ENCODE peak calls at places on chromosomes 1 and 21, in six cellular contexts. U is stomach, C is RWPE2, V is uterus, I is endothelial cell of umbilical vein, P is heart left ventricle. L is an unnamed sample.

GRCh38 chr1:211829343-211830054 is 1.1 kb downstream of the LPGAT1 start:
- DNase-seq in I (no peak), P (peak), U (no peak), V (peak), C (no peak), L (no peak)

GRCh38 chr21:41012425-41012824 is 155.5 kb upstream of the BACE2 start:
- DNase-seq in U (no peak), C (no peak), I (no peak), V (no peak), P (no peak), L (no peak)

GRCh38 chr21:44970766-44971671 is 31.2 kb downstream of the SLX9 start:
- DNase-seq in I (no peak), P (no peak), U (no peak), V (no peak), C (no peak), L (no peak)

GRCh38 chr1:147636314-147636713 is 34.0 kb downstream of the ACP6 start:
- DNase-seq in U (no peak), V (no peak), I (no peak), P (no peak), C (no peak), L (no peak)

GRCh38 chr1:227739636-227740035 is 4.4 kb downstream of the SNAP47 start:
- DNase-seq in I (no peak), C (no peak), P (no peak), U (no peak), V (no peak), L (no peak)

GRCh38 chr1:70542040-70542439 is 131.0 kb downstream of the CTH start:
- DNase-seq in C (no peak), I (no peak), V (no peak), U (no peak), P (no peak), L (no peak)

GRCh38 chr1:147747966-147748365 is 12.4 kb downstream of the GJA5 start:
- DNase-seq in I (no peak), U (no peak), P (no peak), C (no peak), V (no peak), L (no peak)

GRCh38 chr1:150473659-150474058 is 13.6 kb upstream of the TARS2 start:
- DNase-seq in P (peak), C (no peak), I (no peak), V (peak), U (no peak), L (no peak)

GRCh38 chr1:183061194-183061593 is 38.0 kb downstream of the LAMC1 start:
- DNase-seq in C (no peak), I (no peak), V (no peak), P (no peak), U (no peak), L (no peak)

GRCh38 chr1:182687361-182687760 is 3.0 kb upstream of the RGS8 start:
- DNase-seq in I (no peak), P (no peak), U (no peak), V (no peak), C (no peak), L (no peak)

GRCh38 chr1:219113261-219113660 is 60.4 kb upstream of the LYPLAL1 start:
- DNase-seq in P (no peak), V (no peak), C (no peak), I (no peak), U (no peak), L (no peak)

GRCh38 chr21:17610862-17611261 is 1.8 kb downstream of the BTG3 start:
- DNase-seq in V (no peak), U (peak), I (no peak), P (no peak), C (no peak), L (peak)

GRCh38 chr21:31491617-31492016 is 147.6 kb upstream of the TIAM1 start:
- DNase-seq in P (no peak), C (no peak), V (no peak), U (no peak), I (no peak), L (no peak)

GRCh38 chr21:33189845-33190244 is 39.9 kb upstream of the IFNAR2 start:
- DNase-seq in V (no peak), I (no peak), P (no peak), C (no peak), U (no peak), L (no peak)

GRCh38 chr1:20266642-20267041 is 24.0 kb upstream of the VWA5B1 start:
- DNase-seq in C (no peak), P (no peak), U (no peak), I (no peak), V (no peak), L (no peak)

GRCh38 chr1:7326366-7326765 is 444.7 kb upstream of the VAMP3 start:
- DNase-seq in U (no peak), V (no peak), C (no peak), P (no peak), I (no peak), L (no peak)

GRCh38 chr21:18832950-18833349 is 429.4 kb upstream of the TMPRSS15 start:
- DNase-seq in C (no peak), I (peak), U (no peak), P (no peak), V (no peak), L (no peak)

GRCh38 chr1:230317823-230318819 is 108.0 kb downstream of the PGBD5 start:
- DNase-seq in P (no peak), V (no peak), U (peak), C (no peak), I (no peak), L (no peak)

GRCh38 chr1:63960326-63960725 is 186.5 kb downstream of the ROR1 start:
- DNase-seq in P (no peak), I (no peak), C (no peak), V (no peak), U (no peak), L (no peak)

GRCh38 chr1:206445116-206445515 is 25.2 kb upstream of the IKBKE start:
- DNase-seq in V (peak), C (no peak), I (peak), U (no peak), P (peak), L (no peak)

GRCh38 chr1:17684810-17685209 is 70.3 kb upstream of the ACTL8 start:
- DNase-seq in P (no peak), C (no peak), U (no peak), V (no peak), I (no peak), L (no peak)

GRCh38 chr1:21022279-21023040 is 154.2 kb downstream of the EIF4G3 start:
- DNase-seq in V (peak), C (no peak), P (peak), U (peak), I (peak), L (peak)

DNA sequence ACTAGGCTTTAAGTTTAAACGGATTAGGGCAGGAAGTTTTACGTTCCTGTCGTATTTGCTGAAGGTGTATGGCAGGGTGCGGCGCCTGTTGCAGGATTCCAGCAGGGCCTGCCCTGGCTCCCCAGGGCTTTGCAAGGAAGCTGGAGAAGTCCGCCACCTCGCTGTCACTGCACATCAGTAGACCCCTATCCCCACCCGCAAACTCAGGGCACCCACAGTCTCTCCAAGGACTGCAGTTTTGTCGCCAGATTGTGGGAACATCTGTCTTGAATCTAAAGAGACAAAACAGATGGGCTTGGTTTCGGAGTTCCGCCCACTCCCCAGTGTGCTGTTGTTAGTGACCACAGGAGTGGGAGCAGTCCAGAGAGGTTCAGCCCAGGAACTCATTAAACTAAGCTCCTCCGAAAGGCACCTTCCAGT is 110.9 kb downstream of the CDC7 start:
- DNase-seq in I (no peak), P (no peak), C (no peak), V (no peak), U (no peak), L (no peak)
- TF ChIP-seq CTCF in I (no peak), P (no peak), C (no peak), V (no peak), U (no peak), L (no peak)

DNA sequence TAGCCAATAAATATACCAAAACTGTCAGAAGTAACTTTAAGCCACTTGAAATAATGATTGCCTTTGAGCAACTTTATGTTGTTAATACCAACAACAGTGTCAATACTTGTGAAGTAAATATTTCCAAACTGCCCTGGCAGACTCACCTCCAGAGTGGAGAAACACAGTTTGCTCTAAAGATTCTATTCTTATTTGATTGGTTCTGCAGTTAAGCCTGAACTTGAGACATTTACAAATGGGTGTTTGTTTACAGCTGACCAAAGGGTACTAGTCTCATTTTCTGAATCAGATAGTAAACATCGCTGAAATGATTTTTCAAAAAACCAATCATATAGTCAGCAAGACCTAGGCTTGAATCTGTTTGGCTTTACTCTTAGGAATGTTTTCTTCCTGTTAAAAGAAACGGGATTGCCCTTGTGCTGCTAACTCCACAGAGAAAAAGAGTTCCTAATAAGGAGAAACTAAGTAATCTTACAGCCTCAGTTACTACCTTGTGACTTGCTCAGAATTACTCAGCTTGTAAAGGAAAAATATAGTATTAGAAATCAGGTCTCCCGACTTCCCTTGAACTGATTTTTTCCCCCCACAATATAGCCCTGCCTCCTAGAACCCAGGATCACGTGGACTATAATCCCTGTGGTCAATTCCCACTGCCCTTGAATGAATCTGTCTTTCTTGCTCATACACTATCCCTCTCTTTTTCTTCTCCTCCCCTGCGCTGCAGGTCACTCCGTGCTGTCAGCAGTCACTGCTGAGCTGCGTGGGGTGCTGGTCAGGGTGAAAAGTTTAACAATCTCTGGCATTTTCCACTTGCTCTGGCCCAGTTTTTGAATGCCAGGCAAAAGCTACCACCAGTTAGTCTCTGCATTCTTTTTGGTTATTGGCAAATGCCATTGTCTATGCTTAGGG is 1.6 kb upstream of the MYOC start:
- DNase-seq in C (no peak), I (no peak), U (no peak), P (peak), V (peak), L (no peak)
- H3K4me3 ChIP-seq in C (no peak), I (no peak), U (no peak), P (no peak), V (no peak), L (no peak)

GRCh38 chr1:108561731-108562326 is 1.9 kb downstream of the EEIG2 start:
- DNase-seq in U (peak), P (peak), I (peak), V (peak), C (peak), L (peak)
- TF ChIP-seq CTCF in U (no peak), P (peak), I (peak), V (no peak), C (peak), L (peak)

DNA sequence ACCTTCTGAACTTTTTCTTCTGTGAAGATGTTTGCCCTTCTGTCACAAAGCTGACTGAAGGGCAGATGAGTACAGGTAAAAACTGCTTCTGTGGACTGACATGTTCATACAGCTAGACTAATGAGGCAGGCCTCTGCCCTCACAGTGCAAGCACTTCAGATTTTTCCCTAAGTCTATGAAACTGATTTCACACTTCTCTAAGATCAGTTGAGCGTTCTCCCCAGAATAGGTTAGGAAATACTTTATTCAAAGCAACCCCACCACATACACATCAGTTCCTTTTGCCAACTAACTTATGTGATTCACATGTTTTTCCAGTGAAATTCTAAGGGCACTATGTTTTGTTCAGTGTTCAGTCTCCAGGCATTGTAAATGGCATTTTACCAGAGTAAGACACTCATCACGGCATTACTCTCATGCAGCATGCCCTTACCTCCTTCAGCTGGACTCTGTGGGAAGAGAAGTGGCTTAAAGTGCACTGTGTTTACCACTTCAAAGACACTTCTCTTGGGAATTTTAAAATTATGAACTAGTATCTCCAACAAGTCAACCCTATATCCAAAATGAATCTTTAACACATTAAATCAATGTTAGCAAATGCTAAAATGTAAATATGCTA is 5.4 kb upstream of the PSMG1 start:
- DNase-seq in P (no peak), C (no peak), U (no peak), V (no peak), I (no peak), L (no peak)
- H3K4me3 ChIP-seq in P (no peak), C (no peak), U (no peak), V (no peak), I (no peak), L (no peak)

GRCh38 chr1:109733235-109733634 is 7.6 kb downstream of the GSTM3 start:
- DNase-seq in P (no peak), V (no peak), C (no peak), I (no peak), U (no peak), L (no peak)
- TF ChIP-seq CTCF in P (no peak), V (no peak), C (no peak), I (no peak), U (no peak), L (no peak)

GRCh38 chr1:247357781-247358211 is 26.1 kb upstream of the ZNF496 start:
- DNase-seq in P (no peak), I (no peak), C (no peak), V (peak), U (no peak), L (no peak)
- H3K4me3 ChIP-seq in P (no peak), I (no peak), C (no peak), V (no peak), U (no peak), L (no peak)

DNA sequence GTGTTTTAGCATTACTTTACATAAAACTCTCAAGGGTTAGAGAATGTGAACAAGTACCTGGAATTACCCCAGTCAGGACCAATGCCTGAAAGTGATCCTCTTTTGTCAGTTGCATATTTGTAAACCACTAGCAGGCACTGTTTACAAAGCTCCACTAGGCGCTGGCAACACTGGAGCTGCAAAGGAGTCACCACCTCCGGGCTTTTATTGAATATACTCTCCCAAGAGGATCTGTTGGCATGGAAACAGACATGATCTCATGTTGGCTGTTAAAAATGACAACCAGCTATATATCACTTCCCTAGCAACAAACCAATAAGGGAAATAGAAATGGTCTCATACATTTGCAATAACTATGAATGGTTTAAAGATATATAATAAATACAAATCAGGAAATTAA is 116.0 kb downstream of the TTLL7 start:
- DNase-seq in P (no peak), C (no peak), U (no peak), I (peak), V (no peak), L (peak)
- TF ChIP-seq CTCF in P (peak), C (peak), U (no peak), I (no peak), V (no peak), L (no peak)